ENCODE peak calls at places on chromosome 21, in four cellular contexts. F is sigmoid colon, P is esophagus muscularis mucosa, Y is stomach. A is an unnamed sample.

GRCh38 chr21:36065497-36066036 is 4.3 kb upstream of the CBR1 start:
- DNase-seq in F (no peak), P (no peak), Y (no peak), A (no peak)

GRCh38 chr21:28159396-28159795 is 833.3 kb downstream of the LTN1 start:
- DNase-seq in F (no peak), P (no peak), Y (no peak), A (no peak)

GRCh38 chr21:30257773-30258172 is 25.0 kb downstream of the KRTAP24-1 start:
- DNase-seq in F (no peak), P (no peak), Y (no peak), A (no peak)

GRCh38 chr21:41506526-41507520 is 1.1 kb downstream of the TMPRSS2 start:
- DNase-seq in F (no peak), P (no peak), Y (peak), A (peak)

GRCh38 chr21:28516996-28517592 is 475.6 kb downstream of the LTN1 start:
- DNase-seq in F (peak), P (no peak), Y (peak), A (peak)

GRCh38 chr21:15445327-15445726 is 284.5 kb upstream of the USP25 start:
- DNase-seq in F (no peak), P (no peak), Y (no peak), A (no peak)

GRCh38 chr21:39269620-39270019 is 43.8 kb downstream of the BRWD1 start:
- DNase-seq in F (no peak), P (no peak), Y (no peak), A (no peak)

GRCh38 chr21:35400233-35400939 is 351.3 kb upstream of the RUNX1 start:
- DNase-seq in F (no peak), P (no peak), Y (no peak), A (peak)

GRCh38 chr21:36545776-36546511 is 66.0 kb upstream of the CLDN14 start:
- DNase-seq in F (no peak), P (no peak), Y (no peak), A (no peak)

GRCh38 chr21:27476696-27477095 is 509.8 kb upstream of the ADAMTS5 start:
- DNase-seq in F (no peak), P (no peak), Y (no peak), A (no peak)

GRCh38 chr21:35525443-35525842 is 476.3 kb upstream of the RUNX1 start:
- DNase-seq in F (no peak), P (no peak), Y (no peak), A (no peak)

GRCh38 chr21:25467891-25468290 is 139.4 kb downstream of the MRPL39 start:
- DNase-seq in F (no peak), P (no peak), Y (no peak), A (no peak)

GRCh38 chr21:29854795-29855194 is 85.0 kb downstream of the GRIK1 start:
- DNase-seq in F (no peak), P (no peak), Y (no peak), A (no peak)

GRCh38 chr21:37073417-37074194 is 552 bp downstream of the TTC3 start:
- DNase-seq in F (peak), P (no peak), Y (peak), A (peak)

GRCh38 chr21:27152996-27153395 is 186.1 kb upstream of the ADAMTS5 start:
- DNase-seq in F (no peak), P (no peak), Y (no peak), A (no peak)

GRCh38 chr21:35011681-35012080 is 37.4 kb downstream of the RUNX1 start:
- DNase-seq in F (no peak), P (no peak), Y (no peak), A (no peak)

GRCh38 chr21:34560609-34561008 is 48.6 kb upstream of the KCNE1 start:
- DNase-seq in F (no peak), P (no peak), Y (no peak), A (no peak)

GRCh38 chr21:26449161-26449560 is 123.9 kb downstream of the CYYR1 start:
- DNase-seq in F (no peak), P (no peak), Y (no peak), A (no peak)

GRCh38 chr21:37047079-37047478 is 25.8 kb downstream of the PIGP start:
- DNase-seq in F (no peak), P (no peak), Y (peak), A (peak)

GRCh38 chr21:42063206-42063577 is 7.9 kb upstream of the UMODL1 start:
- DNase-seq in F (no peak), P (no peak), Y (peak), A (peak)

GRCh38 chr21:35868005-35868868 is 192.1 kb downstream of the SETD4 start:
- DNase-seq in F (no peak), P (peak), Y (no peak), A (no peak)

GRCh38 chr21:15436031-15436430 is 293.8 kb upstream of the USP25 start:
- DNase-seq in F (no peak), P (no peak), Y (no peak), A (no peak)

GRCh38 chr21:16865612-16866011 is 647.2 kb upstream of the CXADR start:
- DNase-seq in F (no peak), P (no peak), Y (no peak), A (no peak)

GRCh38 chr21:29295066-29295650 is 3.6 kb upstream of the BACH1 start:
- DNase-seq in F (no peak), P (peak), Y (no peak), A (peak)

GRCh38 chr21:26388731-26389231 is 184.3 kb downstream of the CYYR1 start:
- DNase-seq in F (no peak), P (no peak), Y (no peak), A (no peak)

GRCh38 chr21:29832217-29832616 is 107.6 kb downstream of the GRIK1 start:
- DNase-seq in F (no peak), P (no peak), Y (no peak), A (no peak)

GRCh38 chr21:26112127-26112742 is 58.3 kb downstream of the APP start:
- DNase-seq in F (no peak), P (no peak), Y (no peak), A (no peak)

GRCh38 chr21:36926989-36927695 is 39.3 kb downstream of the HLCS start:
- DNase-seq in F (no peak), P (no peak), Y (no peak), A (no peak)

GRCh38 chr21:24705201-24705600 is 902.1 kb downstream of the MRPL39 start:
- DNase-seq in F (no peak), P (no peak), Y (no peak), A (no peak)

GRCh38 chr21:17660449-17660848 is 47.7 kb upstream of the BTG3 start:
- DNase-seq in F (no peak), P (no peak), Y (no peak), A (no peak)

GRCh38 chr21:29190920-29191319 is 60.5 kb downstream of the MAP3K7CL start:
- DNase-seq in F (no peak), P (no peak), Y (no peak), A (no peak)

DNA sequence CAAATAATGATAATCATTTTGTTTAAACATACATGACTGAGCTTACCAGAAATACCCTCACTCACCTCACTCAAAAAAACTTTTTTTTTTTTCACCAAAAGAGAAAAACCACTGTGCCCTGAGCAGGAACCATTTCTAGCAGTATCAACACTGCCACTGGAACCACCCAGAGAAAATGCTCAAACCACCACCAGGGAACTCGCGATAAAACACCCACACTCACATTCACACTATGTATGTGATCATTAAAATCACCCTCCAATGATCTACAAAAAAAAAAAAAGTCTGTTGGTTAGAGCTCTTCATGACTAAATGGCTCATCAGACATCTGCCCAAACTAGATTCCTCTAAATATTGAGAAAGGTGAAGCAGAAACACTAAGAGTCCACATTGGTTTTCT is 11.5 kb downstream of the TIAM1 start:
- DNase-seq in F (no peak), P (no peak), Y (no peak), A (no peak)
- TF ChIP-seq POLR2AphosphoS5 in F (no peak), P (no peak), Y (no peak), A (no peak)

GRCh38 chr21:45308211-45309068 is 20.7 kb upstream of the POFUT2 start:
- DNase-seq in F (peak), P (no peak), Y (no peak), A (no peak)
- TF ChIP-seq EP300 in F (no peak), P (no peak), Y (no peak), A (no peak)

GRCh38 chr21:45517249-45518065 is 24.8 kb downstream of the SLC19A1 start:
- DNase-seq in F (peak), P (no peak), Y (no peak), A (no peak)
- TF ChIP-seq POLR2AphosphoS5 in F (no peak), P (no peak), Y (no peak), A (no peak)

DNA sequence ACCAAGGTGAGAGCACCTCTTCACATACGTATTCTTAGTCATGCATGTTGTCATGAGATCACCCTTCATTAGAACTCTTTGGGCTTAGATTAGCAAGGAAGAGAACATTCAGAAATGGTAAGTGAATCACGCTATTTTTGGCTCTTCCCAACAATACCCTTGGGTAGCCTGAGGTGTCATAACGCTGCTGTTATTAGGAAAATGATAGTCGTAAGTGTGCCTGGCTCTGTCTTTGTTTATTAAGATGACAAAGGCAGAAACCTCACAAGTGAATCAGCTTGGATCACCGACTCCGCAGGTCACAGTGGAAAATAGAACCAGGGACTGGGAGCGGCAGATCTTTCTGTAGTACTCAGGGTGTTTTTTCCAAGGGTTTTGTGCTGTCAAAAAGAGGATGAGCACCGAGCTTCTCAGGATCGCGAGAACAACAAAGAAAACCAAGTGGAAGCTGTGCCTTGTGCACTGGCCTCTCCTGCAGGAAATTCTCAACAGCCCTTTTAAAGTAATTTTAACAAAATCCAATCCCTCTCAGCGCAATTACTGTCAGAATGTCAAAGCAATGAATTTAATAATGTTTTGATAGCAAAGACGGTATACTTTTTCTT is 55.2 kb downstream of the HUNK start:
- DNase-seq in F (no peak), P (no peak), Y (no peak), A (no peak)
- TF ChIP-seq EP300 in F (no peak), P (no peak), Y (no peak), A (no peak)

GRCh38 chr21:33360871-33361602 is 36.3 kb downstream of the IFNAR1 start:
- DNase-seq in F (peak), P (peak), Y (peak), A (peak)
- TF ChIP-seq POLR2AphosphoS5 in F (no peak), P (peak), Y (no peak), A (no peak)

GRCh38 chr21:13827201-13827600 is 217.6 kb downstream of the POTED start:
- DNase-seq in F (no peak), P (no peak), Y (no peak), A (no peak)
- TF ChIP-seq EP300 in F (no peak), P (no peak), Y (no peak), A (no peak)

GRCh38 chr21:45596704-45597318 is 46.7 kb upstream of the PCBP3 start:
- DNase-seq in F (peak), P (no peak), Y (peak), A (peak)
- TF ChIP-seq POLR2AphosphoS5 in F (no peak), P (peak), Y (no peak), A (no peak)

GRCh38 chr21:43194303-43195130 is 25.7 kb downstream of the CRYAA start:
- DNase-seq in F (peak), P (no peak), Y (no peak), A (no peak)
- TF ChIP-seq EP300 in F (no peak), P (no peak), Y (no peak), A (no peak)

GRCh38 chr21:38219049-38219628 is 37.7 kb upstream of the KCNJ15 start:
- DNase-seq in F (peak), P (peak), Y (peak), A (peak)
- TF ChIP-seq POLR2AphosphoS5 in F (no peak), P (no peak), Y (peak), A (no peak)

GRCh38 chr21:43789276-43790052 is at the start of gene RRP1:
- DNase-seq in F (peak), P (peak), Y (peak), A (peak)
- TF ChIP-seq EP300 in F (no peak), P (no peak), Y (no peak), A (no peak)

A was measured in transverse colon.